ENCODE peak calls at places on chromosomes 7 and 10, in nine cellular contexts. One of them, this sample, is unnamed.

GRCh38 chr7:92584953-92585352 is 5.2 kb downstream of the FAM133B start:
- DNase-seq in CD8-positive, alpha-beta T cell: no peak
- DNase-seq in NB4: no peak
- DNase-seq in choroid plexus epithelial cell: peak
- DNase-seq in D721Med: no peak
- DNase-seq in fibroblast of mammary gland: no peak
- DNase-seq in IMR-90: no peak
- DNase-seq in lower leg skin: no peak
- DNase-seq in HFF-Myc: no peak
- DNase-seq in this sample: no peak

GRCh38 chr10:6694447-6695155 is 114.5 kb upstream of the PRKCQ start:
- DNase-seq in CD8-positive, alpha-beta T cell: no peak
- DNase-seq in NB4: no peak
- DNase-seq in choroid plexus epithelial cell: no peak
- DNase-seq in D721Med: no peak
- DNase-seq in fibroblast of mammary gland: peak
- DNase-seq in IMR-90: no peak
- DNase-seq in lower leg skin: no peak
- DNase-seq in HFF-Myc: no peak
- DNase-seq in this sample: no peak

GRCh38 chr10:102115775-102116174 is 4.4 kb downstream of the LDB1 start:
- DNase-seq in CD8-positive, alpha-beta T cell: no peak
- DNase-seq in NB4: peak
- DNase-seq in choroid plexus epithelial cell: no peak
- DNase-seq in D721Med: no peak
- DNase-seq in fibroblast of mammary gland: no peak
- DNase-seq in IMR-90: peak
- DNase-seq in lower leg skin: no peak
- DNase-seq in HFF-Myc: no peak
- DNase-seq in this sample: no peak

GRCh38 chr7:1357601-1358271 is 101.5 kb downstream of the MICALL2 start:
- DNase-seq in CD8-positive, alpha-beta T cell: no peak
- DNase-seq in NB4: peak
- DNase-seq in choroid plexus epithelial cell: no peak
- DNase-seq in D721Med: no peak
- DNase-seq in fibroblast of mammary gland: no peak
- DNase-seq in IMR-90: no peak
- DNase-seq in lower leg skin: no peak
- DNase-seq in HFF-Myc: no peak
- DNase-seq in this sample: no peak

GRCh38 chr10:132926070-132926469 is 16.3 kb downstream of the CFAP46 start:
- DNase-seq in CD8-positive, alpha-beta T cell: no peak
- DNase-seq in NB4: no peak
- DNase-seq in choroid plexus epithelial cell: no peak
- DNase-seq in D721Med: no peak
- DNase-seq in fibroblast of mammary gland: no peak
- DNase-seq in IMR-90: no peak
- DNase-seq in lower leg skin: no peak
- DNase-seq in HFF-Myc: no peak
- DNase-seq in this sample: peak

GRCh38 chr10:124534231-124534798 is 72.7 kb downstream of the LHPP start:
- DNase-seq in CD8-positive, alpha-beta T cell: no peak
- DNase-seq in NB4: no peak
- DNase-seq in choroid plexus epithelial cell: peak
- DNase-seq in D721Med: no peak
- DNase-seq in fibroblast of mammary gland: peak
- DNase-seq in IMR-90: no peak
- DNase-seq in lower leg skin: no peak
- DNase-seq in HFF-Myc: no peak
- DNase-seq in this sample: no peak

GRCh38 chr7:40753455-40753854 is 618.6 kb downstream of the SUGCT start:
- DNase-seq in CD8-positive, alpha-beta T cell: no peak
- DNase-seq in NB4: no peak
- DNase-seq in choroid plexus epithelial cell: no peak
- DNase-seq in D721Med: no peak
- DNase-seq in fibroblast of mammary gland: no peak
- DNase-seq in IMR-90: no peak
- DNase-seq in lower leg skin: no peak
- DNase-seq in HFF-Myc: no peak
- DNase-seq in this sample: no peak

GRCh38 chr7:132292803-132293202 is 283.5 kb downstream of the PLXNA4 start:
- DNase-seq in CD8-positive, alpha-beta T cell: no peak
- DNase-seq in NB4: no peak
- DNase-seq in choroid plexus epithelial cell: peak
- DNase-seq in D721Med: no peak
- DNase-seq in fibroblast of mammary gland: no peak
- DNase-seq in IMR-90: no peak
- DNase-seq in lower leg skin: no peak
- DNase-seq in HFF-Myc: no peak
- DNase-seq in this sample: no peak

GRCh38 chr10:100364735-100365391 is 17.8 kb downstream of the SCD start:
- DNase-seq in CD8-positive, alpha-beta T cell: no peak
- DNase-seq in NB4: peak
- DNase-seq in choroid plexus epithelial cell: peak
- DNase-seq in D721Med: no peak
- DNase-seq in fibroblast of mammary gland: peak
- DNase-seq in IMR-90: peak
- DNase-seq in lower leg skin: peak
- DNase-seq in HFF-Myc: peak
- DNase-seq in this sample: no peak

GRCh38 chr10:103822052-103822716 is 33.2 kb downstream of the SH3PXD2A start:
- DNase-seq in CD8-positive, alpha-beta T cell: no peak
- DNase-seq in NB4: no peak
- DNase-seq in choroid plexus epithelial cell: no peak
- DNase-seq in D721Med: no peak
- DNase-seq in fibroblast of mammary gland: no peak
- DNase-seq in IMR-90: no peak
- DNase-seq in lower leg skin: no peak
- DNase-seq in HFF-Myc: no peak
- DNase-seq in this sample: no peak

GRCh38 chr10:126902157-126902556 is 3.1 kb upstream of the DOCK1 start:
- DNase-seq in CD8-positive, alpha-beta T cell: no peak
- DNase-seq in NB4: no peak
- DNase-seq in choroid plexus epithelial cell: peak
- DNase-seq in D721Med: no peak
- DNase-seq in fibroblast of mammary gland: peak
- DNase-seq in IMR-90: peak
- DNase-seq in lower leg skin: no peak
- DNase-seq in HFF-Myc: peak
- DNase-seq in this sample: no peak

GRCh38 chr7:15433154-15433553 is 128.7 kb downstream of the AGMO start:
- DNase-seq in CD8-positive, alpha-beta T cell: no peak
- DNase-seq in NB4: no peak
- DNase-seq in choroid plexus epithelial cell: no peak
- DNase-seq in D721Med: no peak
- DNase-seq in fibroblast of mammary gland: no peak
- DNase-seq in IMR-90: no peak
- DNase-seq in lower leg skin: no peak
- DNase-seq in HFF-Myc: no peak
- DNase-seq in this sample: no peak

GRCh38 chr7:84985073-84985784 is 201.6 kb downstream of the SEMA3D start:
- DNase-seq in CD8-positive, alpha-beta T cell: no peak
- DNase-seq in NB4: no peak
- DNase-seq in choroid plexus epithelial cell: peak
- DNase-seq in D721Med: no peak
- DNase-seq in fibroblast of mammary gland: no peak
- DNase-seq in IMR-90: peak
- DNase-seq in lower leg skin: no peak
- DNase-seq in HFF-Myc: no peak
- DNase-seq in this sample: no peak
- TF ChIP-seq CTCF in CD8-positive, alpha-beta T cell: no peak
- TF ChIP-seq CTCF in NB4: no peak
- TF ChIP-seq CTCF in choroid plexus epithelial cell: peak
- TF ChIP-seq CTCF in D721Med: no peak
- TF ChIP-seq CTCF in fibroblast of mammary gland: no peak
- TF ChIP-seq CTCF in IMR-90: no peak
- TF ChIP-seq CTCF in lower leg skin: no peak
- TF ChIP-seq CTCF in HFF-Myc: no peak
- TF ChIP-seq CTCF in this sample: no peak

GRCh38 chr10:86287966-86288579 is 78.5 kb downstream of the GRID1 start:
- DNase-seq in CD8-positive, alpha-beta T cell: no peak
- DNase-seq in NB4: peak
- DNase-seq in choroid plexus epithelial cell: no peak
- DNase-seq in D721Med: no peak
- DNase-seq in fibroblast of mammary gland: no peak
- DNase-seq in IMR-90: no peak
- DNase-seq in lower leg skin: no peak
- DNase-seq in HFF-Myc: no peak
- DNase-seq in this sample: no peak

GRCh38 chr10:86287422-86287793 is 79.2 kb downstream of the GRID1 start:
- DNase-seq in CD8-positive, alpha-beta T cell: no peak
- DNase-seq in NB4: no peak
- DNase-seq in choroid plexus epithelial cell: no peak
- DNase-seq in D721Med: no peak
- DNase-seq in fibroblast of mammary gland: no peak
- DNase-seq in IMR-90: no peak
- DNase-seq in lower leg skin: no peak
- DNase-seq in HFF-Myc: no peak
- DNase-seq in this sample: no peak

GRCh38 chr10:86290933-86291615 is 75.5 kb downstream of the GRID1 start:
- DNase-seq in CD8-positive, alpha-beta T cell: no peak
- DNase-seq in NB4: no peak
- DNase-seq in choroid plexus epithelial cell: no peak
- DNase-seq in D721Med: no peak
- DNase-seq in fibroblast of mammary gland: no peak
- DNase-seq in IMR-90: no peak
- DNase-seq in lower leg skin: no peak
- DNase-seq in HFF-Myc: no peak
- DNase-seq in this sample: no peak

GRCh38 chr10:86288695-86289576 is 77.7 kb downstream of the GRID1 start:
- DNase-seq in CD8-positive, alpha-beta T cell: no peak
- DNase-seq in NB4: no peak
- DNase-seq in choroid plexus epithelial cell: no peak
- DNase-seq in D721Med: no peak
- DNase-seq in fibroblast of mammary gland: no peak
- DNase-seq in IMR-90: no peak
- DNase-seq in lower leg skin: no peak
- DNase-seq in HFF-Myc: no peak
- DNase-seq in this sample: no peak

DNA sequence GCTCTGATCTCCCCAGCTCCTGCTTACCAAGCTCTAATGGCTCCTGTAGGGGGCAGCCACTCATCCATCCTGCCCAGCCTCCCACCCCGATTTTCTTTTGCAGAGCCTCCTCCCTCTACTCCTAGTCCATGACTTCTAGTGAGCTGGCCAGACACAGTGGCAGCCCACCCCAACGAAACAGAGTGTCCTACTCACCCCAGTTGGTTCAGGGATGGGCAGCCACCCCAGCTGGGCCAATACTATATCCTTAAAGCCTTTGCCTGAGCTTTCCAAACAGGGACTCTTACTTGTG is 77.1 kb downstream of the GRID1 start:
- DNase-seq in CD8-positive, alpha-beta T cell: no peak
- DNase-seq in NB4: no peak
- DNase-seq in choroid plexus epithelial cell: no peak
- DNase-seq in D721Med: no peak
- DNase-seq in fibroblast of mammary gland: no peak
- DNase-seq in IMR-90: no peak
- DNase-seq in lower leg skin: no peak
- DNase-seq in HFF-Myc: no peak
- DNase-seq in this sample: no peak
- TF ChIP-seq CTCF in CD8-positive, alpha-beta T cell: no peak
- TF ChIP-seq CTCF in NB4: peak
- TF ChIP-seq CTCF in choroid plexus epithelial cell: no peak
- TF ChIP-seq CTCF in D721Med: no peak
- TF ChIP-seq CTCF in fibroblast of mammary gland: no peak
- TF ChIP-seq CTCF in IMR-90: no peak
- TF ChIP-seq CTCF in lower leg skin: no peak
- TF ChIP-seq CTCF in HFF-Myc: no peak
- TF ChIP-seq CTCF in this sample: no peak

GRCh38 chr7:30447466-30447865 is 31.1 kb downstream of the NOD1 start:
- DNase-seq in CD8-positive, alpha-beta T cell: no peak
- DNase-seq in NB4: no peak
- DNase-seq in choroid plexus epithelial cell: no peak
- DNase-seq in D721Med: no peak
- DNase-seq in fibroblast of mammary gland: no peak
- DNase-seq in IMR-90: no peak
- DNase-seq in lower leg skin: no peak
- DNase-seq in HFF-Myc: no peak
- DNase-seq in this sample: no peak

GRCh38 chr7:30446266-30446665 is 32.3 kb downstream of the NOD1 start:
- DNase-seq in CD8-positive, alpha-beta T cell: no peak
- DNase-seq in NB4: no peak
- DNase-seq in choroid plexus epithelial cell: no peak
- DNase-seq in D721Med: no peak
- DNase-seq in fibroblast of mammary gland: no peak
- DNase-seq in IMR-90: no peak
- DNase-seq in lower leg skin: no peak
- DNase-seq in HFF-Myc: no peak
- DNase-seq in this sample: no peak

GRCh38 chr7:30450123-30450982 is 28.2 kb downstream of the NOD1 start:
- DNase-seq in CD8-positive, alpha-beta T cell: no peak
- DNase-seq in NB4: no peak
- DNase-seq in choroid plexus epithelial cell: no peak
- DNase-seq in D721Med: no peak
- DNase-seq in fibroblast of mammary gland: no peak
- DNase-seq in IMR-90: no peak
- DNase-seq in lower leg skin: no peak
- DNase-seq in HFF-Myc: no peak
- DNase-seq in this sample: no peak

GRCh38 chr7:30448461-30449189 is 30.0 kb downstream of the NOD1 start:
- DNase-seq in CD8-positive, alpha-beta T cell: no peak
- DNase-seq in NB4: no peak
- DNase-seq in choroid plexus epithelial cell: no peak
- DNase-seq in D721Med: no peak
- DNase-seq in fibroblast of mammary gland: no peak
- DNase-seq in IMR-90: no peak
- DNase-seq in lower leg skin: no peak
- DNase-seq in HFF-Myc: no peak
- DNase-seq in this sample: no peak

GRCh38 chr7:30445770-30446169 is 32.8 kb downstream of the NOD1 start:
- DNase-seq in CD8-positive, alpha-beta T cell: peak
- DNase-seq in NB4: peak
- DNase-seq in choroid plexus epithelial cell: peak
- DNase-seq in D721Med: no peak
- DNase-seq in fibroblast of mammary gland: peak
- DNase-seq in IMR-90: peak
- DNase-seq in lower leg skin: peak
- DNase-seq in HFF-Myc: no peak
- DNase-seq in this sample: peak
- TF ChIP-seq CTCF in CD8-positive, alpha-beta T cell: peak
- TF ChIP-seq CTCF in NB4: peak
- TF ChIP-seq CTCF in choroid plexus epithelial cell: peak
- TF ChIP-seq CTCF in D721Med: no peak
- TF ChIP-seq CTCF in fibroblast of mammary gland: peak
- TF ChIP-seq CTCF in IMR-90: peak
- TF ChIP-seq CTCF in lower leg skin: no peak
- TF ChIP-seq CTCF in HFF-Myc: peak
- TF ChIP-seq CTCF in this sample: peak

DNA sequence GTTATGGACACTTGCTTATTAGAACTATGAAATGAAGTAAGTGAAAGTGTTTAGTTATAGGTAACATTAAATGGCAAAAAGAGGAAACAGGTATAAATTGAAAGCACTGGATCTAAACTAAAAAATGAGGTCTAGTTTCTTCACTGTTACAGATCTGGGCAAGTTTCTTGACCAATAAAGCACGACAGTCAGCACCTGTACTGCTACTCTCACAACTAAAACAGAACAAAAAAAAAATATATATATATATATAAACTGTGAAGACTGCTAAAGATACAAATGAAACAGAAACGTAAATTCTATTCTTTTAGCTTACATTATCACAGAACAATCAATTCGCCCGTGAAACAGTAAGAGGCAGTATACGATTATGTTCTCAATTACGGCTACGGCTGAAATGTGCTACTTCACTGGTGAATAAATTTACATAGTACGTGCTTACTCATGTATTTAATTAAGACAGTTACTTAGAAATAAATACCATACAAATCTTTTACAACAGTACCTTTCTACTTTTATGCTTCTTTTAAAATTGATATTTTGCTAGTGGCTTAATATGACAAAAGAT is 4.2 kb downstream of the AHR start:
- DNase-seq in CD8-positive, alpha-beta T cell: no peak
- DNase-seq in NB4: peak
- DNase-seq in choroid plexus epithelial cell: peak
- DNase-seq in D721Med: no peak
- DNase-seq in fibroblast of mammary gland: peak
- DNase-seq in IMR-90: peak
- DNase-seq in lower leg skin: no peak
- DNase-seq in HFF-Myc: no peak
- DNase-seq in this sample: no peak
- TF ChIP-seq CTCF in CD8-positive, alpha-beta T cell: no peak
- TF ChIP-seq CTCF in NB4: no peak
- TF ChIP-seq CTCF in choroid plexus epithelial cell: peak
- TF ChIP-seq CTCF in D721Med: no peak
- TF ChIP-seq CTCF in fibroblast of mammary gland: peak
- TF ChIP-seq CTCF in IMR-90: no peak
- TF ChIP-seq CTCF in lower leg skin: no peak
- TF ChIP-seq CTCF in HFF-Myc: peak
- TF ChIP-seq CTCF in this sample: peak

This sample was measured in CD4-positive, alpha-beta T cell.